ENCODE peak calls at places on chromosomes 16 and 17, in ten cellular contexts. Y, Q, Z, B, F, H, S, N, I and X are unnamed samples.

GRCh38 chr16:49463529-49463928 is 89.9 kb downstream of the C16orf78 start:
- DNase-seq in S (no peak), Q (peak), H (no peak), I (no peak), F (peak), Z (peak), B (no peak), Y (no peak), N (peak), X (no peak)

GRCh38 chr16:56343661-56344517 is 81.5 kb downstream of the AMFR start:
- DNase-seq in Q (no peak), Z (no peak), S (no peak), B (no peak), Y (peak), H (peak), I (no peak), N (no peak), F (no peak), X (no peak)

GRCh38 chr16:58418601-58419000 is 26.3 kb downstream of the GINS3 start:
- DNase-seq in H (peak), I (no peak), S (no peak), Y (no peak), N (no peak), Q (peak), Z (no peak), F (no peak), B (no peak), X (no peak)

GRCh38 chr17:79395545-79395944 is 215.3 kb downstream of the RBFOX3 start:
- DNase-seq in F (no peak), Y (no peak), B (no peak), Q (no peak), N (no peak), H (no peak), Z (no peak), S (no peak), I (no peak), X (no peak)

GRCh38 chr17:4582101-4582501 is 2.2 kb upstream of the SMTNL2 start:
- DNase-seq in Q (no peak), N (no peak), I (no peak), H (no peak), Y (no peak), F (no peak), Z (no peak), B (no peak), S (no peak), X (no peak)

GRCh38 chr17:73580311-73580710 is 63.9 kb downstream of the SDK2 start:
- DNase-seq in Z (no peak), Q (no peak), I (no peak), S (no peak), H (no peak), F (no peak), Y (peak), N (no peak), B (no peak), X (no peak)

GRCh38 chr17:68509151-68510057 is 2.8 kb upstream of the PRKAR1A start:
- DNase-seq in B (no peak), F (no peak), I (peak), S (peak), H (no peak), Q (peak), Y (no peak), N (peak), Z (no peak), X (no peak)

GRCh38 chr16:50548659-50549560 is 714 bp downstream of the NKD1 start:
- DNase-seq in F (peak), Z (peak), Y (no peak), H (no peak), S (no peak), B (no peak), N (peak), Q (no peak), I (peak), X (no peak)

GRCh38 chr17:71338396-71338795 is 782.4 kb upstream of the SOX9 start:
- DNase-seq in I (no peak), N (no peak), S (no peak), F (no peak), Q (no peak), Y (no peak), B (no peak), H (peak), Z (no peak), X (no peak)

GRCh38 chr17:73420897-73421296 is 109.1 kb upstream of the CDC42EP4 start:
- DNase-seq in Q (no peak), S (no peak), B (no peak), I (no peak), F (peak), Y (no peak), H (peak), Z (no peak), N (peak), X (no peak)